ENCODE peak calls at places on chromosomes 11 and 22, in four cellular contexts. Q is CD8-positive, alpha-beta memory T cell; T is sigmoid colon; Y is naive thymus-derived CD4-positive, alpha-beta T cell. Z is an unnamed sample.
A peak's percentile ranks its signal among the peaks of the same experiment; 100 is the strongest.

GRCh38 chr11:2342981-2343380 is 34.1 kb upstream of the CD81 start:
- DNase-seq in Y (no peak), Q (no peak), T (no peak), Z (no peak)

GRCh38 chr11:80993561-80993960 is 1552.7 kb upstream of the TENM4 start:
- DNase-seq in T (no peak), Q (no peak), Y (no peak), Z (no peak)

GRCh38 chr11:59119826-59120225 is 12.8 kb downstream of the FAM111B start:
- DNase-seq in T (no peak), Q (no peak), Y (no peak), Z (no peak)

GRCh38 chr11:33147559-33147958 is 13.7 kb downstream of the CSTF3 start:
- DNase-seq in Y (no peak), T (no peak), Q (no peak), Z (no peak)

GRCh38 chr11:119999220-119999619 is 138.7 kb downstream of the TRIM29 start:
- DNase-seq in Y (no peak), Q (no peak), T (no peak), Z (no peak)

GRCh38 chr11:27945323-27945722 is 162.6 kb downstream of the KIF18A start:
- DNase-seq in Y (no peak), Q (no peak), T (no peak), Z (no peak)

GRCh38 chr11:78194490-78194889 is 5.8 kb downstream of the USP35 start:
- DNase-seq in T (peak; percentile 15), Y (no peak), Q (no peak), Z (no peak)

GRCh38 chr11:132844956-132845355 is 687.3 kb downstream of the OPCML start:
- DNase-seq in T (no peak), Q (no peak), Y (no peak), Z (no peak)

GRCh38 chr11:76606102-76606793 is 64.3 kb downstream of the LRRC32 start:
- DNase-seq in T (no peak), Y (no peak), Q (no peak), Z (no peak)

GRCh38 chr22:23363683-23364082 is 183.4 kb downstream of the BCR start:
- DNase-seq in T (no peak), Y (no peak), Q (no peak), Z (no peak)

GRCh38 chr11:117316197-117316961 is at the start of gene BACE1:
- DNase-seq in Y (no peak), Q (peak; percentile 5), T (peak; percentile 92), Z (peak; percentile 74)

GRCh38 chr22:48941903-48942625 is 885.6 kb downstream of the BRD1 start:
- DNase-seq in Q (no peak), Y (no peak), T (peak; percentile 21), Z (no peak)

GRCh38 chr22:40015346-40015976 is 20.7 kb downstream of the FAM83F start:
- DNase-seq in Q (no peak), T (no peak), Y (no peak), Z (no peak)

GRCh38 chr11:65558002-65558784 is at the start of gene LTBP3:
- DNase-seq in T (peak; percentile 94), Y (no peak), Q (peak; percentile 34), Z (no peak)

GRCh38 chr22:38867496-38868285 is 4.3 kb downstream of the CBX6 start:
- DNase-seq in Y (no peak), T (peak; percentile 64), Q (no peak), Z (no peak)

GRCh38 chr11:68224606-68225005 is 11.5 kb upstream of the KMT5B start:
- DNase-seq in T (no peak), Y (no peak), Q (no peak), Z (no peak)

GRCh38 chr22:45194686-45195085 is 31.0 kb downstream of the NUP50 start:
- DNase-seq in Q (no peak), Y (no peak), T (no peak), Z (no peak)

GRCh38 chr11:120182790-120183491 is 27.9 kb upstream of the OAF start:
- DNase-seq in Q (no peak), T (peak; percentile 66), Y (no peak), Z (no peak)

GRCh38 chr22:36769541-36769940 is 6.4 kb downstream of the IFT27 start:
- DNase-seq in T (peak; percentile 25), Y (no peak), Q (no peak), Z (no peak)

GRCh38 chr22:38973289-38974169 is 8.6 kb upstream of the APOBEC3B start:
- DNase-seq in Q (peak; percentile 15), T (no peak), Y (peak; percentile 35), Z (peak; percentile 31)

GRCh38 chr11:92978226-92979111 is 9.0 kb downstream of the MTNR1B start:
- DNase-seq in Y (no peak), T (no peak), Q (no peak), Z (no peak)

GRCh38 chr11:102589047-102589459 is 36.1 kb downstream of the MMP20 start:
- DNase-seq in Q (no peak), T (no peak), Y (no peak), Z (no peak)

GRCh38 chr11:86201371-86201770 is 43.2 kb upstream of the EED start:
- DNase-seq in Y (no peak), Q (no peak), T (no peak), Z (no peak)

GRCh38 chr11:126431401-126432064 is 76.0 kb downstream of the ST3GAL4 start:
- DNase-seq in Q (no peak), Y (no peak), T (peak; percentile 84), Z (no peak)

GRCh38 chr11:29300441-29300840 is 716.4 kb downstream of the KCNA4 start:
- DNase-seq in Q (no peak), Y (no peak), T (no peak), Z (no peak)

GRCh38 chr22:28424427-28425080 is 255.1 kb downstream of the TTC28 start:
- DNase-seq in T (no peak), Y (no peak), Q (no peak), Z (no peak)

GRCh38 chr11:111469200-111469599 is 43.0 kb downstream of the BTG4 start:
- DNase-seq in Y (no peak), Q (no peak), T (no peak), Z (no peak)

GRCh38 chr11:119795231-119795630 is 66.2 kb upstream of the NECTIN1 start:
- DNase-seq in Q (no peak), Y (no peak), T (no peak), Z (no peak)

DNA sequence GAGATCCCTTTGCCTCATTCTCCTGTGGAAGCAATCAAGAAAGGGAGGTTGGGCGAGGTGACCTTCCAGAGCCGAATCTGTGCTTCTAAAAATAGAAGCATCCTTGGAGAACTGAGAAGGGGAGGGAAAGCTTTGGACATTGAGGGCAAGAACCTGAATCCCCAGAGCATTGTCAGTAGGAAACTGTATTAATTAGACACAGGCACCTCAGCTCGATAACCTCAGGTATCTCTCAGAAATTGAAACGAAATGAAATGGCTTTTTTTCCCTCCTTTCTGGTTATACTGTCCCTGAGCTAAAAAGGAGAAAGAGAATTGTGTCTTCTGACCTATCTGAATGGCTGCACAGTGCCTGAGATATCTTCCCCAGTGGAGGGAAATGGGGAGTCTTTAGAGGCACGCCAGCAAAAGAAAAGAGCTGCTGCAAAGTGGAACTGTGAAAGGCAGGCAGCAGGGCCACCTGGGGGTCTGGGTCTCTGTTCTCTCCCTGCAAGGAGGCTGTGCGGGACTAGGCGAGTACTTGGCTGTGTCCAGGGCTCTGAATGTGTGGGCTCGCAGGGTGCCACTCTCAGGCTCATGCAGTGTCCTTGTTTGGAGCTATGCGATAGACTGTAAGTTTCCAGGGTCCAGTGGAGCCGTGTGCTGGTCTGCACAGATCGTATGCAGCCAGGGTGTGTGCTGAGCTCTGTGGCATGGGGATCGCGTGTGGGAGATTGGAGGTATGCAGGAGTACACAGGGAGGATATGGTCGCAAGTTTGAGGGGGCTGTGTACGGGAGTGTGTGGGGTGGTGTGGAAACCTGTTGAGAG is 70.4 kb upstream of the OLFML1 start:
- DNase-seq in Q (no peak), T (no peak), Y (no peak), Z (no peak)
- H3K27ac ChIP-seq in Q (no peak overlapping the region), T (no peak overlapping the region), Y (no peak overlapping the region), Z (no peak overlapping the region)

GRCh38 chr11:109971184-109971523 is 122.0 kb upstream of the ZC3H12C start:
- DNase-seq in Q (no peak), T (no peak), Y (no peak), Z (no peak)
- H3K4me3 ChIP-seq in Q (no peak overlapping the region), T (no peak overlapping the region), Y (no peak overlapping the region), Z (no peak overlapping the region)

DNA sequence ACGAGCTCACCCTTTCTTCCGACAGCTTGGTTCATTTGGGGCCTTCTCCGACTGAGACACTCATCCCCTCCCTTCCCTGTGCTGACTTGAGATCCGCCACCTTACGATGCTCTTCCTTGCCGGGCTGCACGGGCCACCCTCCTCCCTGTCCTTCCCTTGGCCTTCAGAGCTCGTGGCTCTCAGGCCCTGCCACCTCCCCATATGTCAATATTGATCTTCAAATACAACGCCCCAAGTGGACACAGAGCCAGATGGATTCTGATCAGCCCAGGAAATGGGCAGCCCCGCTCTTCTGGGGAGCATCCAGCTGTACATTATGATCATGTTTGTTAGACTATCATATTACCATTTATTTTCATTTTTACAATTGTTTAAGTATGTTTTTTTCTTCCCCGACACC is 812.8 kb downstream of the TBC1D22A start:
- DNase-seq in T (no peak), Q (no peak), Y (no peak), Z (no peak)
- H3K27me3 ChIP-seq in T (no peaks in the 10 kb centered on the region), Q (peaks cover 4% of the 10 kb centered on the region), Y (no peaks in the 10 kb centered on the region), Z (no peaks in the 10 kb centered on the region)

GRCh38 chr22:49948116-49948515 is 12.5 kb upstream of the PIM3 start:
- DNase-seq in T (no peak), Q (no peak), Y (no peak), Z (no peak)
- H3K27ac ChIP-seq in T (peak overlapping the region; percentile 18), Q (no peak overlapping the region), Y (no peak overlapping the region), Z (no peak overlapping the region)

GRCh38 chr11:134724106-134724778 is 312.2 kb upstream of the B3GAT1 start:
- DNase-seq in Q (no peak), T (no peak), Y (no peak), Z (no peak)
- H3K4me3 ChIP-seq in Q (no peak overlapping the region), T (no peak overlapping the region), Y (no peak overlapping the region), Z (no peak overlapping the region)

GRCh38 chr11:69310934-69311766 is 17.2 kb downstream of the MYEOV start:
- DNase-seq in Q (no peak), Y (no peak), T (peak; percentile 53), Z (no peak)

GRCh38 chr11:69311767-69312385 is 17.9 kb downstream of the MYEOV start:
- DNase-seq in Y (peak; percentile 31), T (peak; percentile 48), Q (no peak), Z (no peak)

GRCh38 chr11:69314555-69314954 is 20.6 kb downstream of the MYEOV start:
- DNase-seq in Y (no peak), Q (no peak), T (no peak), Z (no peak)

GRCh38 chr11:69312418-69313399 is 18.8 kb downstream of the MYEOV start:
- DNase-seq in Q (no peak), Y (no peak), T (peak; percentile 62), Z (no peak)

GRCh38 chr11:69313992-69314391 is 20.0 kb downstream of the MYEOV start:
- DNase-seq in Y (no peak), Q (no peak), T (peak; percentile 2), Z (no peak)
- H3K27me3 ChIP-seq in Y (no peaks in the 10 kb centered on the region), Q (no peaks in the 10 kb centered on the region), T (no peaks in the 10 kb centered on the region), Z (no peaks in the 10 kb centered on the region)

DNA sequence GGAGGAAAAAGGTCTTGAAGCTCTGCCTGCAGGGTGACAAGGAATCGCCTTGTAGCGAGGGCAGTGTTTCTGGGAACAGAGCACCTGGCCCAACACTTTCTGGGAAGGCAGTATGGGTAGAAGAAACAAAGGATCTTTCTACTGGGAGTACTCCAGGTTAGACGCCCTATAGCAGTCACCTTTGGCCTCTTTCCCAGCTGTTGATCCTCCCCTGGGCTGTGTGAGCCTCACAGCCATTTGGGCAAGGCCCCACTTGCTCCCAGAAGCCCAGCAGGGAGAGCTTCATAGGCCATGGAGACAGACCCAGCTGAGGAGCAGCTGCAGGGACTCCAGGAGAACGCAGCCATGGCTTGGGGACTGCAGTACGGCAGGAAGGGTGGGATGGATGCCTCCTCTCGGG is 1.2 kb downstream of the SLCO2B1 start:
- DNase-seq in Y (no peak), T (no peak), Q (no peak), Z (no peak)
- H3K27ac ChIP-seq in Y (no peak overlapping the region), T (peak overlapping the region; percentile 38), Q (no peak overlapping the region), Z (no peak overlapping the region)